ENCODE peak calls at places on chromosomes 3 and 15, in five cellular contexts. C is transverse colon, Z is K562, Q is sigmoid colon, B is vagina. X is an unnamed sample.

GRCh38 chr15:89346516-89346915 is 11.9 kb upstream of the POLG start:
- DNase-seq in Z (no peak), C (no peak), B (no peak), Q (no peak), X (no peak)

GRCh38 chr15:56074866-56075265 is 81.5 kb upstream of the NEDD4 start:
- DNase-seq in B (no peak), Z (no peak), C (no peak), Q (no peak), X (no peak)

GRCh38 chr15:82021992-82022391 is 23.8 kb downstream of the MEX3B start:
- DNase-seq in C (no peak), B (no peak), Q (peak), Z (peak), X (no peak)

GRCh38 chr3:146148468-146148931 is 12.5 kb downstream of the PLOD2 start:
- DNase-seq in Q (no peak), C (no peak), B (no peak), Z (no peak), X (peak)

GRCh38 chr15:92079047-92079446 is 225.5 kb downstream of the SLCO3A1 start:
- DNase-seq in Z (peak), C (no peak), B (no peak), Q (no peak), X (no peak)

GRCh38 chr15:79172801-79173460 is 82.4 kb upstream of the RASGRF1 start:
- DNase-seq in Q (no peak), Z (no peak), C (no peak), B (no peak), X (no peak)

GRCh38 chr3:133956982-133957381 is 61.3 kb upstream of the RAB6B start:
- DNase-seq in C (no peak), Z (no peak), Q (no peak), B (no peak), X (no peak)

GRCh38 chr3:79872483-79872882 is 104.7 kb upstream of the ROBO1 start:
- DNase-seq in Z (no peak), Q (no peak), B (no peak), C (no peak), X (no peak)

GRCh38 chr3:149120051-149120972 is 9.1 kb upstream of the HPS3 start:
- DNase-seq in Z (peak), Q (no peak), C (no peak), B (no peak), X (peak)

GRCh38 chr3:36647423-36647853 is 116.9 kb downstream of the DCLK3 start:
- DNase-seq in B (no peak), C (no peak), Q (no peak), Z (peak), X (no peak)

GRCh38 chr15:43516185-43516584 is 1.2 kb upstream of the MAP1A start:
- DNase-seq in Q (peak), Z (peak), C (no peak), B (no peak), X (no peak)

GRCh38 chr15:43515731-43516130 is 1.7 kb upstream of the MAP1A start:
- DNase-seq in B (no peak), C (no peak), Q (no peak), Z (no peak), X (no peak)

GRCh38 chr15:43513550-43513949 is 3.9 kb upstream of the MAP1A start:
- DNase-seq in C (no peak), Q (no peak), B (no peak), Z (no peak), X (no peak)

GRCh38 chr15:43516801-43517353 is 531 bp upstream of the MAP1A start:
- DNase-seq in Q (no peak), C (no peak), B (no peak), Z (peak), X (no peak)

DNA sequence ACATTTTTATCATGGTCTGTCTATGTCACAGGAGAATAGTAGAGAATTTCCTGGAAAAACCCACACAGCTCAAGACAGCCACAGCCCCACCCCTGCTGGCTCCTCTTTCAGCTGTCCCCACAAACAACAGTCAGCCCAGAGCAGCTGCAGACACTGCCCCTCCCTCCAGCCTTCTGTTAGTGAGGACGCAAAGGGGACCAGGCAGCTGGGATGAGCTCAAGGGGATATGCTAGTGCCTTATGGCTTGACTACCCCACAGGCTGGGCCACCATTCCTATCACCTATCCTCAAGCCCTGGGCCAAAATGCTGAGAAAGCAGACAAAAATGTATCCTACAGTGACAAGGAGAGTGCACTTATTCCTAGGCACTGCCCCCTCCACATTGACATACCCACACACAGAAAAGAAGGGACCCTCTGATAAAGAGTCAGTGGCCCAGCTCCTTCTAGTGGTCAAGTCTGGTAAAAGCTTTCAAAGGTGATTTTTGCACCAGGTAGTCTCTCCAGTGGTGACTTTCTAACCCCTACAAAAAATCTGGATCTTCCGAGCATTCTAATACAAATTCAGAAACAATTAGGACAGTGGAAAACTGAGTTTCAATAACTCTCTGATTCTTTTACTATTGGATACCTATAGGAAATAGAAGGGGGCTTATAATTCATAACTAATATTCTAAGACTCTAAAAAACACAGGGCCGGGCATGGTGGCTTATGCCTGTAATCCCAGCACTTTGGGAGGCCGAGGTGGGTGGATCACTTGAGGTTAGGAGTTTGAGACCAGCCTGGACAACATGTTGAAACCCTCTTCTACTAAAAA is 3.0 kb upstream of the MAP1A start:
- DNase-seq in Q (no peak), Z (peak), C (peak), B (no peak), X (no peak)
- H3K27ac ChIP-seq in Q (peak), Z (peak), C (no peak), B (peak), X (no peak)

GRCh38 chr3:24365168-24365567 is 129.5 kb downstream of the THRB start:
- DNase-seq in B (no peak), Z (no peak), C (peak), Q (no peak), X (no peak)

GRCh38 chr3:24361661-24362060 is 133.0 kb downstream of the THRB start:
- DNase-seq in C (no peak), B (no peak), Q (no peak), Z (no peak), X (no peak)

GRCh38 chr3:24360946-24361345 is 133.7 kb downstream of the THRB start:
- DNase-seq in B (no peak), Q (no peak), Z (no peak), C (no peak), X (no peak)

GRCh38 chr3:24364359-24364758 is 130.3 kb downstream of the THRB start:
- DNase-seq in B (no peak), Q (no peak), Z (no peak), C (no peak), X (no peak)

DNA sequence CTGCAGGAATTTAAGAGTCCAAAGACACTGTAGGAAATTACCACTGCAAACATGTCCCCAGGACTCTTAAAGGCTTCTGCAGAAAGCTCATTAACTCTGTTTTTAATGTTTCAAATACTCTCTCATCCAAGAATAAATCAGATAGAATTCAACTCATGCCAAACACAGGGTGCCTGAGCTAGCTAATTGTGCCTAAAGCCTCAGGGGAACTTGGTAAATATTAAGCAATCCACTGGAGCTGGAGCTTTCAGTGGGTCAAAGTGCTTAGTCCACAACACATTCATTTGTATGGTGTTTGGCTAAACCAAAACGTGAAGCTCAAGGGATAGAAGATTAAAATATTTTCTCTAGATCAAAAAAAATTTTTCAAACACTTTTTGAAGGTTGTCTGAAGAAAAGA is 131.4 kb downstream of the THRB start:
- DNase-seq in B (no peak), Z (no peak), Q (no peak), C (no peak), X (no peak)
- TF ChIP-seq POLR2AphosphoS5 in B (no peak), Z (no peak), Q (no peak), C (no peak), X (no peak)

GRCh38 chr15:51338496-51338895 is at the start of gene CYP19A1:
- DNase-seq in C (no peak), Q (no peak), Z (no peak), B (no peak), X (no peak)

GRCh38 chr15:51343466-51343865 is 2.0 kb downstream of the GLDN start:
- DNase-seq in B (no peak), C (no peak), Q (no peak), Z (no peak), X (no peak)

GRCh38 chr15:51341366-51342248 is at the start of gene GLDN:
- DNase-seq in C (no peak), Z (no peak), Q (no peak), B (no peak), X (no peak)

DNA sequence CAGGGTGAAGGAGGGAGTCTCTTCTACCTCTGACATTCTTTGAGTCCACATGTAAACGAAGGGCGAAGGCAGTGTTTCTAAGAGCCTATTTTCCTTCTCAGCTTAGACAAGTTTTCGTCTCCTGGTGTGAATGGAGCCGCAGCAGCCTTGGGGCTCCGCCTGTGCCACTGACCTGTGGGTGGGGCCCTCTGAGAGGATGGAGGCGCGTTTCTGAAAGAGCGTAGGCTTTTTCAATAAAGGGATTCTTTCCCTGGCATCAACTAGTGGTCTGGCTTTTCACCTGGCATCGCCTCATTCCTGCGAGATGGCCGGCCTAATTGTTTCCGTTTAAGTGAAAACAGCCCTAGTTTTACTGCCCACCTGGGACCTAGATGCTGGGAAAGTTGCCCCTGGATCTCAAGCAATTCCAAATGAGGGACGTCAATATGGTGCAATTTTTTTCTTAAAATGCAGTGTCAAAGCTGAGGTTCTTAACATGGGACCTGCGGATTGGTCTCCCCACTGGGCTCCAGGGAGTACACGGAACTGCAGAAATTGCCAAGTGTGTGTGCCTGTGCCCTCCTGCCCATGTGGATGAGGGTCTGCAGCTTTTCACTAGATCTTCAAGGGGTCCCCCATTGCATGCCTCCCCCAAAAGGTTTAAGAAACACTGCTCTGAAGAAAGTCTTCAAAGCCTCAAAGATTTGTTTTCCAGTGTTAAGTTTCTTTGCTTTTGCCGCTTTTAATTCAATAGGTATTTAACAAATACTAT is 969 bp downstream of the GLDN start:
- DNase-seq in C (no peak), B (no peak), Q (no peak), Z (no peak), X (no peak)
- H3K27ac ChIP-seq in C (no peak), B (no peak), Q (peak), Z (no peak), X (no peak)

GRCh38 chr3:192851821-192852352 is 65.8 kb downstream of the MB21D2 start:
- DNase-seq in Z (no peak), Q (peak), C (peak), B (no peak), X (no peak)
- TF ChIP-seq POLR2AphosphoS5 in Z (no peak), Q (peak), C (no peak), B (no peak), X (no peak)

GRCh38 chr3:57889807-57890206 is 118.4 kb upstream of the FLNB start:
- DNase-seq in B (no peak), C (no peak), Q (peak), Z (no peak), X (no peak)
- H3K27ac ChIP-seq in B (peak), C (peak), Q (peak), Z (no peak), X (no peak)

GRCh38 chr3:62749657-62750056 is 125.6 kb downstream of the CADPS start:
- DNase-seq in Q (no peak), C (no peak), B (no peak), Z (no peak), X (no peak)

GRCh38 chr3:62749130-62749529 is 126.1 kb downstream of the CADPS start:
- DNase-seq in C (no peak), Z (no peak), B (no peak), Q (no peak), X (no peak)
- TF ChIP-seq POLR2AphosphoS5 in C (no peak), Z (no peak), B (no peak), Q (no peak), X (no peak)

GRCh38 chr15:67212655-67213054 is 41.8 kb downstream of the AAGAB start:
- DNase-seq in B (no peak), Q (no peak), C (no peak), Z (no peak), X (no peak)

GRCh38 chr15:67219288-67219687 is 35.2 kb downstream of the AAGAB start:
- DNase-seq in Q (no peak), Z (no peak), C (no peak), B (no peak), X (no peak)

GRCh38 chr15:67216859-67217258 is 37.6 kb downstream of the AAGAB start:
- DNase-seq in Z (no peak), C (no peak), B (no peak), Q (no peak), X (no peak)

DNA sequence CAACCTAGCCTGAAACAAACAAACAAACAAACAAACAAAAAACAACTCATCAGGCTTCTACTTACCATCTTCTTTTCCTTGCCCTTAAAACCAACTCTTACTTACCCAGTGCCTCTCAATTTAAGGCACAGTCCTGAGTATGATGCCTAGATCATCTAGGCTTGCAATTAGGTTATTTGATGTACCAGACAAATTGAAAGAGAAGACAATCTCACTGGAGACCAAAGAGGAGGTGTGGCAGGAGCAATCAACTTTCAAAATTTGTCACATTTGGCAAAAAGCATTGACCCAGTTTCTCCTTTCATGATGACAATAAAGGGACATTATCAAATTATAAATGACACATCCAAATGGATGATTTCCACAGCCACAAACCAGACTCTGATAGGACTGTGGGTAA is 36.0 kb downstream of the AAGAB start:
- DNase-seq in Z (no peak), B (no peak), Q (no peak), C (no peak), X (no peak)
- H3K27ac ChIP-seq in Z (no peak), B (no peak), Q (no peak), C (no peak), X (no peak)

DNA sequence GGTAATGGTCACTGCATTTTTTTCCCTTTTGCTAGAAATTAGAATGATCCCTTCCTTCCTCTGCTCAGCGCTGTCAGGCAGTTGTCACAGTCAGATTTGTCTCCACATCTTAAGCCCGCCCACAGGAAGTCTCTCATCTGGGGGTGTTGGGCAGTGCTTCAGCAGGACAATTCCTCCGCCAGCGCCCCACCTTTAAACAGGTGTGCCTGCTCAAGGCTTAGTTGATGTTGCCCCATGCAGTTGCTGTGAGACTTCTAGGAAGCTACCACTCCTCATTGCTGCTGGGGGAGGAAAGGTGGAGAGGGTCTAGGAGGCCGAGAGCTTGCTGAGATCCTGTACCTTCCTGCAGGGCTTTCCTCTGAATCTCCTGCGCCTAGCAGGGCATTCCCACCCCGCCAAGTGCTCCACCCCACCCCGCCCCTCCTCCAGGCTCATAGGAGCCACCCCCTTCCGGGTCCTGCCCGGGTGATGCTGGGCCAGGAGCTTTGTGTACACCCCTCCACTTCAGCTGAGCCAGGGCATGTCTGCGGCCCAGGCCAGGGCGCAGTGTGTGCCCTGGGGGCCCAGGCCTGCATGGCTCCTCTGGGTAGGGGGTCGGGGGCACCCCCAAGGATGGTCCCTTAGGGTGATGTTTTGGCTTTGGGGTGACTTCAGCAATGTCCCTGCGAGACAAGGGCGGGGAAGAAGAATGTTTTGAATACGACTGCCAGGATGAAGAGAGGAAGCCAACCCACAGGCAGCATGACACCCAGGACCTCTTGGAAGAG is 68.7 kb downstream of the TRAK1 start:
- DNase-seq in Z (peak), B (no peak), C (peak), Q (peak), X (no peak)
- TF ChIP-seq POLR2AphosphoS5 in Z (no peak), B (no peak), C (peak), Q (no peak), X (no peak)

GRCh38 chr15:84842781-84843180 is 25.6 kb downstream of the ALPK3 start:
- DNase-seq in B (no peak), Z (no peak), Q (no peak), C (no peak), X (no peak)

GRCh38 chr15:84840741-84841429 is 23.7 kb downstream of the ALPK3 start:
- DNase-seq in C (peak), Q (peak), Z (no peak), B (no peak), X (no peak)

GRCh38 chr15:84846269-84846668 is 29.1 kb downstream of the ALPK3 start:
- DNase-seq in C (no peak), Z (no peak), Q (no peak), B (no peak), X (no peak)

GRCh38 chr15:84847382-84847781 is 30.2 kb downstream of the ALPK3 start:
- DNase-seq in C (no peak), B (no peak), Z (no peak), Q (no peak), X (no peak)

GRCh38 chr15:84844964-84845363 is 27.8 kb downstream of the ALPK3 start:
- DNase-seq in B (no peak), Z (no peak), C (no peak), Q (no peak), X (no peak)
- H3K27ac ChIP-seq in B (peak), Z (no peak), C (peak), Q (peak), X (no peak)

GRCh38 chr3:120153294-120153693 is 59.0 kb upstream of the GSK3B start:
- DNase-seq in Q (no peak), C (no peak), B (no peak), Z (no peak), X (no peak)
- TF ChIP-seq POLR2AphosphoS5 in Q (no peak), C (no peak), B (peak), Z (no peak), X (no peak)

X was measured in SK-N-MC.